ENCODE peak calls at places on chromosomes 13 and 19, in seven cellular contexts. U, F, I, A, V, B and J are unnamed samples.

GRCh38 chr19:32977269-32977668 is 5.2 kb downstream of the FAAP24 start:
- DNase-seq in U (no peak), F (no peak), I (no peak), A (no peak), V (no peak), B (no peak), J (no peak)

GRCh38 chr13:27131202-27131623 is 40.4 kb downstream of the USP12 start:
- DNase-seq in U (no peak), F (no peak), I (no peak), A (peak), V (no peak), B (peak), J (peak)

GRCh38 chr13:79237981-79238380 is 168.1 kb downstream of the RBM26 start:
- DNase-seq in U (no peak), F (no peak), I (no peak), A (no peak), V (no peak), B (no peak), J (no peak)

GRCh38 chr13:24747248-24748151 is 16.5 kb upstream of the RNF17 start:
- DNase-seq in U (no peak), F (no peak), I (no peak), A (no peak), V (no peak), B (no peak), J (no peak)

GRCh38 chr13:92967923-92968322 is 258.7 kb upstream of the GPC6 start:
- DNase-seq in U (peak), F (no peak), I (no peak), A (no peak), V (no peak), B (no peak), J (no peak)

GRCh38 chr13:109198585-109198984 is 569.2 kb downstream of the MYO16 start:
- DNase-seq in U (no peak), F (no peak), I (no peak), A (no peak), V (no peak), B (no peak), J (no peak)

GRCh38 chr13:66716502-66716901 is 513.6 kb downstream of the PCDH9 start:
- DNase-seq in U (no peak), F (no peak), I (no peak), A (no peak), V (no peak), B (no peak), J (no peak)

GRCh38 chr13:47796816-47797215 is 204.3 kb downstream of the SUCLA2 start:
- DNase-seq in U (no peak), F (no peak), I (no peak), A (no peak), V (no peak), B (no peak), J (no peak)

GRCh38 chr19:6219147-6219525 is 60.6 kb downstream of the MLLT1 start:
- DNase-seq in U (no peak), F (no peak), I (no peak), A (no peak), V (no peak), B (no peak), J (no peak)

GRCh38 chr19:54209748-54210494 is 9.3 kb downstream of the RPS9 start:
- DNase-seq in U (peak), F (no peak), I (peak), A (peak), V (no peak), B (no peak), J (peak)

GRCh38 chr13:113930711-113931637 is 42.9 kb downstream of the C13orf46 start:
- DNase-seq in U (no peak), F (no peak), I (no peak), A (no peak), V (no peak), B (peak), J (no peak)

GRCh38 chr19:51364200-51365106 is 1.7 kb downstream of the ETFB start:
- DNase-seq in U (peak), F (no peak), I (no peak), A (no peak), V (no peak), B (no peak), J (no peak)

GRCh38 chr13:49976314-49977258 is 20.3 kb upstream of the TRIM13 start:
- DNase-seq in U (peak), F (no peak), I (peak), A (peak), V (peak), B (peak), J (peak)

GRCh38 chr13:27006519-27007161 is 165.0 kb downstream of the USP12 start:
- DNase-seq in U (no peak), F (no peak), I (peak), A (peak), V (no peak), B (no peak), J (no peak)

DNA sequence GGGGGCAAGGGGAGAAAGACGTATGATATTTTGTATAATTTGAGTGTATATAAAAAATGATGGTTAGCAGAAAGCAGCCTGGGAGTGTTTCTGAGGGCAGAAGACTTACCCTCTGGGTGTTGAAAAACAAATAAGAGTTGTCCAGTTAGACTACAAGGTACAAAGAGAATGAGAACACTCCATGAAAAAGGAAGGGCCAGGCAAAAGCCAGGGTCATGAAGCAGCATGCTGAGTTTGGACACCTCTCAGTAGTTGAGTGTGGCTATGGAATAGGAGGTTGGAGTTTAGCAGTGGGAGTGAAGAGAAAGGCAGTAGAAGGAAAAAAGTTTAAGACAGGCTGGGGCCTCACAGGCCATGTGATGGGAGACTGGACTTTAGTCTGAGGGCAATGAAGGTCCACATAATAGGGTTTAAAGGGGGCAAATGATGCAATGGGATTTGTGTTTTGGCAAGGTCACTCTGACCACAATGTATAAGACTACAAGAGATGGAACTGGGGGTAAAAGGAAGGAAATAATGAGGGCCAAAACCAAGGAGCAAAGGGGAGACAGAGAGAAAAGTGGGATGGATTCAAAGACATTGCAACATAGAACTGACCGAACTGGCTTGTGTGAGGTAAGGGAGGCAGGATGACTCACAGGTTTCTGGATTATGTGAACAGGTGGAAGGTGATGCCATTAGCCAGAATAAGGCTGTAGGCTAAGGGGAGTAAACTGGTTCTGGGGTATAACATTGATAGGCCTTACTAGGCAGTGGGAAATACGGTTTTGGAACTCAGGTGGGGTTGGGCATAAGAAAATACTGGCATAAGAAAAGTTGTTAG is 76.6 kb downstream of the SERP2 start:
- DNase-seq in U (peak), F (no peak), I (no peak), A (no peak), V (no peak), B (no peak), J (no peak)
- TF ChIP-seq YY1 in U (no peak), F (no peak), I (no peak), A (no peak), V (no peak), B (no peak), J (no peak)

GRCh38 chr19:4077800-4078683 is 11.3 kb upstream of the ZBTB7A start:
- DNase-seq in U (no peak), F (no peak), I (no peak), A (no peak), V (no peak), B (no peak), J (peak)
- TF ChIP-seq YY1 in U (peak), F (no peak), I (no peak), A (no peak), V (no peak), B (peak), J (peak)

GRCh38 chr13:74794582-74794981 is 660.4 kb upstream of the KLF12 start:
- DNase-seq in U (no peak), F (no peak), I (no peak), A (no peak), V (no peak), B (no peak), J (no peak)
- TF ChIP-seq YY1 in U (no peak), F (no peak), I (no peak), A (no peak), V (no peak), B (no peak), J (no peak)

GRCh38 chr19:13119654-13120053 is 1.6 kb downstream of the NACC1 start:
- DNase-seq in U (no peak), F (no peak), I (no peak), A (no peak), V (no peak), B (no peak), J (no peak)

GRCh38 chr19:13117772-13118423 is at the start of gene NACC1:
- DNase-seq in U (peak), F (peak), I (peak), A (peak), V (peak), B (no peak), J (peak)

GRCh38 chr19:13116282-13117175 is at the start of gene TRMT1:
- DNase-seq in U (peak), F (peak), I (peak), A (peak), V (peak), B (peak), J (peak)

GRCh38 chr19:13117176-13117771 is 734 bp upstream of the TRMT1 start:
- DNase-seq in U (no peak), F (no peak), I (no peak), A (peak), V (no peak), B (no peak), J (no peak)

DNA sequence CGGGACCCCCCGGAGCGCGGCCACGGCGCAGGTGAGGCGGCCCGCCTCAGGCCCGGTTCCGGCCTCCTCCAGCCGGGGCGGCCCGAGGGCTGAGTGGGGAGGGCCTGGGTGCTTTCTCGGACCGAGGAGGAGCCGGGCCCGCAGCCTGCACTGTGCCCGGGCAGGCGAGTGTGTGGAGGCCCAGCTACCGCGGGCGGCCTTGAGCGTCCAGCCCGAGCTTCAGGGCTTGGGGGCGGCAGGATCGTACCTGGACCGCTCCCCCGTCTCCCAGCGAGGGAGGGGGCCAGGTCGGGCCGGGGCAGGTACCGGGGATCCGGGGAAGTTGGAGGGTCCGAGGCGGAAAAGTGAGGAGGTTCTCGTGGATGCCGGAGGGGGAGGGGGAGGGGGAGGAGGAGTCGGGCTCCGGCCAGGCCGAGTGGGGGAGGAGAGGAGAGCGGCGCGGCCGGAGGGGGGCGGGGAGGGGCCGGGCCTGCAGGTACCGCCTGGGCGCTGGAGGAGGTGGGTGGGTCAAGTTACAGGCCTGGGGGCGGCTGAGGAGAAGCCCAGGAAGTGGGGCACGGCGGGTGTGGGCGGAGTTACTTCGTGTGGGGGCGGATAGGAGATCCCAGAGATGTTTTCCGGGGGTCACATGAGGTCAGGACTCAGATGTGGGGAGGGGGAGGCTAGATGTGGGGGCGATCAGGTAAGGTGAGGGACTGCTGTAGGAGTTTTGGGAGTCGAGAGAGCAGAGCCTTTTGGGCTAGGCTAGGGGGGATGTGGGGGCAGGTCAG is 545 bp downstream of the NACC1 start:
- DNase-seq in U (peak), F (peak), I (peak), A (no peak), V (peak), B (no peak), J (peak)
- TF ChIP-seq YY1 in U (no peak), F (no peak), I (no peak), A (no peak), V (no peak), B (no peak), J (no peak)

GRCh38 chr13:45367358-45367757 is 26.4 kb upstream of the TPT1 start:
- DNase-seq in U (peak), F (peak), I (no peak), A (peak), V (peak), B (peak), J (peak)

GRCh38 chr13:45368571-45368970 is 27.6 kb upstream of the TPT1 start:
- DNase-seq in U (no peak), F (no peak), I (no peak), A (no peak), V (no peak), B (no peak), J (no peak)

GRCh38 chr13:45367995-45368394 is 27.0 kb upstream of the TPT1 start:
- DNase-seq in U (no peak), F (no peak), I (no peak), A (no peak), V (no peak), B (no peak), J (no peak)

GRCh38 chr13:45370922-45371406 is 30.0 kb upstream of the TPT1 start:
- DNase-seq in U (no peak), F (peak), I (peak), A (no peak), V (peak), B (no peak), J (peak)

DNA sequence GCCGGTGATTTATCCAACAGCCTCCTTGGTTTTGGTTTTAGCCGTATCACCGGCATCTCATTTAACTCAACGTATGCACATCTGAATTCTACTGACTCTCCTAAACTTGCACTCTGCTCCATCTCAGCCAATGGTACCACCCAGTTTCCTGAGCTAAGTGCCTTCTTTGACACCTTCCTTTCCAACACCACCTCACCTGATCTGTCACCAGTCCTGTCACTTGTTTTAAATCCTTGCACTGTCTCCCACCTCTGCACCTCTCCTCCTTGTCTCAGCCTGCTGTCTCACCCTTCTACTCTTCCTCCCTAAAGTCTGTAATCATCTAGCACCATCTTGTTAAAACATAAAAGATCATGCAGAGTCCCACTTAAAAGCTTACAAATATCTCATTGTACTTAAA is 28.1 kb upstream of the TPT1 start:
- DNase-seq in U (no peak), F (no peak), I (no peak), A (no peak), V (no peak), B (no peak), J (no peak)
- TF ChIP-seq YY1 in U (no peak), F (no peak), I (no peak), A (no peak), V (no peak), B (no peak), J (no peak)

DNA sequence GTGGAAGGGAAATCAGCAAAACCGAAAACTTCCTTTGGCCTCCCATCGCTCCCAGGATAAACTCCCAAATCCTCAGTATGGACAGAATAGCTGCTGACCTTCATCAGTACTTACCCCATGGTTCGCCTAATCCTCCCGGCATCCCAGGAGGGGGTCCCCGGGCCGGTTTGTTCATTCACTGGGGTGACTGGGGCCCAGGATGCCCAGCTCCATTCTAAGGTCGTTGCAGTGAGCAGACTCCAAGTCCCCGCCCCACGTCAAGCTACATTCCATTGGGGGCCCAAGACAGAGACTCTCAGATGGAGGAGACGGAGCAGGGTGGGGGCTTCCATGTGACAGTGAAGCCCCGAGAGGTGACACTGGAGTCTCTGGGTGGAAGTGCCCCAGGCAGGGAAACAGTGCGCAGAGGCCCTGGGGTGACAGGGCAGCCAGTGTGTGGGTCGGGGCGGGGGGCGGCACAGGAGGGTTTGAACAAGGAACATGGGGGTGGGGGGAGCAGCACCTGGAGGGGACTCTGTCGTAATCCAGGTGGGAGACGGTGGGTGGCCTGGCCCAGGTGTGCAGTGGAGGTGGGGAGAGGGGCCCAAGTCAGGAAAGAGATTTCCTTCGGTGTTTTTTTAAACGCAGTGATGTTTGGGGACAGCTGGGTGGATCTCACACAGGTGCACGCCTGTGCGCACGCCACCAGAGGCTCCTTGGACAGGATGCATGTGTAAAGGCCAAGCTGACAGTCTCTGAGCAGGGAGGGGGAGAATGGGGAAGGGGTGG is 5.1 kb downstream of the SSBP4 start:
- DNase-seq in U (no peak), F (no peak), I (no peak), A (no peak), V (no peak), B (no peak), J (no peak)
- TF ChIP-seq YY1 in U (no peak), F (no peak), I (no peak), A (no peak), V (no peak), B (no peak), J (no peak)